ENCODE peak calls at places on chromosomes 7 and 10, in seven cellular contexts. L is RCC 7860; B is retina; P is ureter; Z is foreskin fibroblast; Q is naive thymus-derived CD8-positive, alpha-beta T cell; I is naive thymus-derived CD4-positive, alpha-beta T cell. R is an unnamed sample.

GRCh38 chr10:128156999-128157755 is 31.0 kb upstream of the MKI67 start:
- DNase-seq in L (no peak), B (no peak), P (no peak), Z (no peak), Q (no peak), I (no peak), R (no peak)

GRCh38 chr10:106660550-106660949 is 504.0 kb downstream of the SORCS1 start:
- DNase-seq in L (no peak), B (no peak), P (no peak), Z (no peak), Q (no peak), I (no peak), R (no peak)

GRCh38 chr7:57432583-57432982 is 17.4 kb upstream of the ZNF716 start:
- DNase-seq in L (no peak), B (no peak), P (no peak), Z (no peak), Q (no peak), I (no peak), R (no peak)

GRCh38 chr7:124688991-124689390 is 76.6 kb downstream of the GPR37 start:
- DNase-seq in L (peak; percentile 27), B (no peak), P (no peak), Z (peak; percentile 53), Q (no peak), I (no peak), R (no peak)

GRCh38 chr10:126373982-126374381 is 14.3 kb downstream of the ADAM12 start:
- DNase-seq in L (peak; percentile 33), B (no peak), P (no peak), Z (peak; percentile 66), Q (no peak), I (no peak), R (no peak)

GRCh38 chr10:68296833-68297232 is 35.0 kb upstream of the HNRNPH3 start:
- DNase-seq in L (no peak), B (no peak), P (no peak), Z (peak; percentile 72), Q (no peak), I (no peak), R (no peak)

GRCh38 chr10:61642692-61643091 is 20.0 kb upstream of the CABCOCO1 start:
- DNase-seq in L (no peak), B (no peak), P (no peak), Z (peak; percentile 85), Q (no peak), I (no peak), R (no peak)

GRCh38 chr7:13276977-13277376 is 589.5 kb downstream of the ARL4A start:
- DNase-seq in L (no peak), B (no peak), P (no peak), Z (peak; percentile 29), Q (no peak), I (no peak), R (no peak)

GRCh38 chr7:154577141-154577540 is 425.8 kb downstream of the PAXIP1 start:
- DNase-seq in L (no peak), B (no peak), P (no peak), Z (no peak), Q (no peak), I (no peak), R (no peak)

GRCh38 chr10:2964632-2965296 is 102.6 kb upstream of the PFKP start:
- DNase-seq in L (no peak), B (no peak), P (no peak), Z (no peak), Q (no peak), I (no peak), R (no peak)

GRCh38 chr7:118184392-118184899 is 482 bp downstream of the LSM8 start:
- DNase-seq in L (no peak), B (no peak), P (no peak), Z (no peak), Q (no peak), I (no peak), R (no peak)

GRCh38 chr7:14734839-14735321 is 167.7 kb downstream of the DGKB start:
- DNase-seq in L (no peak), B (no peak), P (no peak), Z (no peak), Q (no peak), I (no peak), R (no peak)

GRCh38 chr7:158329014-158329610 is 258.5 kb downstream of the PTPRN2 start:
- DNase-seq in L (no peak), B (peak; percentile 12), P (no peak), Z (no peak), Q (no peak), I (no peak), R (no peak)

GRCh38 chr10:101778151-101778780 is 2.4 kb upstream of the FGF8 start:
- DNase-seq in L (no peak), B (peak; percentile 27), P (no peak), Z (no peak), Q (no peak), I (no peak), R (no peak)

GRCh38 chr7:47735431-47736345 is 153.8 kb upstream of the TNS3 start:
- DNase-seq in L (no peak), B (no peak), P (no peak), Z (no peak), Q (no peak), I (no peak), R (no peak)

GRCh38 chr10:96959733-96960132 is 127.6 kb downstream of the LCOR start:
- DNase-seq in L (no peak), B (no peak), P (no peak), Z (no peak), Q (no peak), I (no peak), R (no peak)

GRCh38 chr10:114634607-114634974 is 23.5 kb downstream of the ABLIM1 start:
- DNase-seq in L (peak; percentile 94), B (no peak), P (peak; percentile 56), Z (peak; percentile 90), Q (no peak), I (no peak), R (no peak)

GRCh38 chr10:13231808-13232207 is 2.4 kb downstream of the UCMA start:
- DNase-seq in L (no peak), B (no peak), P (no peak), Z (no peak), Q (no peak), I (no peak), R (no peak)

GRCh38 chr7:47474937-47475879 is 106.7 kb downstream of the TNS3 start:
- DNase-seq in L (peak; percentile 98), B (no peak), P (peak; percentile 88), Z (peak; percentile 96), Q (no peak), I (no peak), R (peak; percentile 23)

GRCh38 chr10:115861864-115862263 is 411.1 kb downstream of the GFRA1 start:
- DNase-seq in L (peak; percentile 74), B (no peak), P (no peak), Z (peak; percentile 70), Q (no peak), I (no peak), R (no peak)

GRCh38 chr7:93751421-93751820 is 139.1 kb downstream of the TFPI2 start:
- DNase-seq in L (no peak), B (no peak), P (no peak), Z (no peak), Q (no peak), I (no peak), R (no peak)

GRCh38 chr7:128909605-128910568 is 622 bp downstream of the KCP start:
- DNase-seq in L (peak; percentile 59), B (peak; percentile 58), P (no peak), Z (peak; percentile 75), Q (no peak), I (no peak), R (no peak)

GRCh38 chr10:126063353-126063791 is 167.0 kb downstream of the FANK1 start:
- DNase-seq in L (peak; percentile 100), B (no peak), P (no peak), Z (peak; percentile 76), Q (no peak), I (no peak), R (no peak)

R was measured in memory B cell.